ENCODE peak calls at places on chromosomes 5 and 9, in ten cellular contexts. One of them, this sample, is unnamed.

GRCh38 chr5:42636425-42636824 is 120.2 kb upstream of the CCDC152 start:
- DNase-seq in mucosa of gallbladder: no peak
- DNase-seq in GM12878: no peak
- DNase-seq in lung: no peak
- DNase-seq in GM12865: no peak
- DNase-seq in colonic mucosa: no peak
- DNase-seq in left colon: no peak
- DNase-seq in T-helper 2 cell: no peak
- DNase-seq in activated T-cell treated with anti-CD3 and anti-CD28 coated beads, Interleukin-2, amount 50 U/mL, for 24 hours: no peak
- DNase-seq in NCI-H1105: no peak
- DNase-seq in this sample: no peak

GRCh38 chr5:129972774-129973173 is 68.5 kb downstream of the CHSY3 start:
- DNase-seq in colonic mucosa: no peak
- DNase-seq in GM12878: no peak
- DNase-seq in lung: no peak
- DNase-seq in T-helper 2 cell: no peak
- DNase-seq in NCI-H1105: no peak
- DNase-seq in GM12865: no peak
- DNase-seq in activated T-cell treated with anti-CD3 and anti-CD28 coated beads, Interleukin-2, amount 50 U/mL, for 24 hours: no peak
- DNase-seq in mucosa of gallbladder: no peak
- DNase-seq in left colon: no peak
- DNase-seq in this sample: no peak

GRCh38 chr9:122394265-122395242 is 23.7 kb downstream of the PTGS1 start:
- DNase-seq in activated T-cell treated with anti-CD3 and anti-CD28 coated beads, Interleukin-2, amount 50 U/mL, for 24 hours: no peak
- DNase-seq in GM12865: no peak
- DNase-seq in colonic mucosa: peak; percentile 44
- DNase-seq in left colon: no peak
- DNase-seq in mucosa of gallbladder: peak; percentile 45
- DNase-seq in NCI-H1105: no peak
- DNase-seq in T-helper 2 cell: no peak
- DNase-seq in GM12878: no peak
- DNase-seq in lung: peak; percentile 4
- DNase-seq in this sample: peak; percentile 26

GRCh38 chr9:93996863-93997262 is 41.7 kb upstream of the BARX1 start:
- DNase-seq in lung: no peak
- DNase-seq in activated T-cell treated with anti-CD3 and anti-CD28 coated beads, Interleukin-2, amount 50 U/mL, for 24 hours: no peak
- DNase-seq in GM12878: no peak
- DNase-seq in T-helper 2 cell: no peak
- DNase-seq in colonic mucosa: no peak
- DNase-seq in left colon: no peak
- DNase-seq in mucosa of gallbladder: no peak
- DNase-seq in NCI-H1105: no peak
- DNase-seq in GM12865: no peak
- DNase-seq in this sample: no peak

GRCh38 chr5:173712609-173713176 is 96.2 kb upstream of the BOD1 start:
- DNase-seq in lung: no peak
- DNase-seq in NCI-H1105: no peak
- DNase-seq in T-helper 2 cell: no peak
- DNase-seq in left colon: no peak
- DNase-seq in mucosa of gallbladder: no peak
- DNase-seq in GM12878: no peak
- DNase-seq in activated T-cell treated with anti-CD3 and anti-CD28 coated beads, Interleukin-2, amount 50 U/mL, for 24 hours: no peak
- DNase-seq in colonic mucosa: no peak
- DNase-seq in GM12865: peak; percentile 38
- DNase-seq in this sample: no peak

GRCh38 chr9:76153902-76154629 is 240.2 kb downstream of the RFK start:
- DNase-seq in mucosa of gallbladder: no peak
- DNase-seq in GM12878: no peak
- DNase-seq in GM12865: no peak
- DNase-seq in lung: no peak
- DNase-seq in NCI-H1105: no peak
- DNase-seq in left colon: no peak
- DNase-seq in activated T-cell treated with anti-CD3 and anti-CD28 coated beads, Interleukin-2, amount 50 U/mL, for 24 hours: no peak
- DNase-seq in T-helper 2 cell: no peak
- DNase-seq in colonic mucosa: no peak
- DNase-seq in this sample: no peak

GRCh38 chr9:89891221-89892052 is 286.6 kb downstream of the GADD45G start:
- DNase-seq in left colon: peak; percentile 73
- DNase-seq in activated T-cell treated with anti-CD3 and anti-CD28 coated beads, Interleukin-2, amount 50 U/mL, for 24 hours: no peak
- DNase-seq in mucosa of gallbladder: peak; percentile 84
- DNase-seq in T-helper 2 cell: no peak
- DNase-seq in GM12878: no peak
- DNase-seq in lung: no peak
- DNase-seq in colonic mucosa: no peak
- DNase-seq in GM12865: no peak
- DNase-seq in NCI-H1105: no peak
- DNase-seq in this sample: peak; percentile 38

GRCh38 chr5:21071986-21072385 is 1084.0 kb upstream of the CDH18 start:
- DNase-seq in T-helper 2 cell: no peak
- DNase-seq in GM12865: no peak
- DNase-seq in GM12878: no peak
- DNase-seq in colonic mucosa: no peak
- DNase-seq in mucosa of gallbladder: no peak
- DNase-seq in NCI-H1105: no peak
- DNase-seq in left colon: no peak
- DNase-seq in lung: no peak
- DNase-seq in activated T-cell treated with anti-CD3 and anti-CD28 coated beads, Interleukin-2, amount 50 U/mL, for 24 hours: no peak
- DNase-seq in this sample: no peak

GRCh38 chr9:2055203-2055658 is 40.1 kb downstream of the SMARCA2 start:
- DNase-seq in left colon: no peak
- DNase-seq in activated T-cell treated with anti-CD3 and anti-CD28 coated beads, Interleukin-2, amount 50 U/mL, for 24 hours: no peak
- DNase-seq in GM12865: peak; percentile 83
- DNase-seq in NCI-H1105: no peak
- DNase-seq in colonic mucosa: no peak
- DNase-seq in GM12878: peak; percentile 77
- DNase-seq in mucosa of gallbladder: no peak
- DNase-seq in T-helper 2 cell: no peak
- DNase-seq in lung: no peak
- DNase-seq in this sample: peak; percentile 55

GRCh38 chr5:96094904-96095303 is 133.3 kb upstream of the ELL2 start:
- DNase-seq in left colon: no peak
- DNase-seq in lung: peak; percentile 39
- DNase-seq in GM12865: no peak
- DNase-seq in colonic mucosa: peak; percentile 30
- DNase-seq in GM12878: no peak
- DNase-seq in T-helper 2 cell: no peak
- DNase-seq in mucosa of gallbladder: no peak
- DNase-seq in NCI-H1105: no peak
- DNase-seq in activated T-cell treated with anti-CD3 and anti-CD28 coated beads, Interleukin-2, amount 50 U/mL, for 24 hours: no peak
- DNase-seq in this sample: no peak

GRCh38 chr5:159610966-159611579 is 280.8 kb upstream of the IL12B start:
- DNase-seq in colonic mucosa: no peak
- DNase-seq in T-helper 2 cell: no peak
- DNase-seq in NCI-H1105: no peak
- DNase-seq in lung: no peak
- DNase-seq in activated T-cell treated with anti-CD3 and anti-CD28 coated beads, Interleukin-2, amount 50 U/mL, for 24 hours: no peak
- DNase-seq in GM12865: no peak
- DNase-seq in mucosa of gallbladder: no peak
- DNase-seq in left colon: no peak
- DNase-seq in GM12878: no peak
- DNase-seq in this sample: no peak

GRCh38 chr5:60960591-60960990 is 15.6 kb downstream of the NDUFAF2 start:
- DNase-seq in lung: no peak
- DNase-seq in colonic mucosa: no peak
- DNase-seq in mucosa of gallbladder: no peak
- DNase-seq in GM12878: no peak
- DNase-seq in T-helper 2 cell: no peak
- DNase-seq in NCI-H1105: no peak
- DNase-seq in GM12865: peak; percentile 31
- DNase-seq in left colon: no peak
- DNase-seq in activated T-cell treated with anti-CD3 and anti-CD28 coated beads, Interleukin-2, amount 50 U/mL, for 24 hours: no peak
- DNase-seq in this sample: no peak

GRCh38 chr9:136277746-136278145 is 26.1 kb downstream of the CCDC187 start:
- DNase-seq in GM12878: no peak
- DNase-seq in T-helper 2 cell: no peak
- DNase-seq in lung: no peak
- DNase-seq in left colon: no peak
- DNase-seq in colonic mucosa: no peak
- DNase-seq in mucosa of gallbladder: no peak
- DNase-seq in GM12865: no peak
- DNase-seq in NCI-H1105: no peak
- DNase-seq in activated T-cell treated with anti-CD3 and anti-CD28 coated beads, Interleukin-2, amount 50 U/mL, for 24 hours: no peak
- DNase-seq in this sample: no peak

GRCh38 chr9:13139641-13140171 is 139.8 kb downstream of the MPDZ start:
- DNase-seq in mucosa of gallbladder: no peak
- DNase-seq in GM12865: no peak
- DNase-seq in NCI-H1105: no peak
- DNase-seq in colonic mucosa: no peak
- DNase-seq in left colon: no peak
- DNase-seq in T-helper 2 cell: no peak
- DNase-seq in GM12878: no peak
- DNase-seq in activated T-cell treated with anti-CD3 and anti-CD28 coated beads, Interleukin-2, amount 50 U/mL, for 24 hours: no peak
- DNase-seq in lung: no peak
- DNase-seq in this sample: no peak

GRCh38 chr9:93501406-93501805 is 48.0 kb upstream of the FAM120AOS start:
- DNase-seq in mucosa of gallbladder: no peak
- DNase-seq in colonic mucosa: no peak
- DNase-seq in GM12865: no peak
- DNase-seq in T-helper 2 cell: no peak
- DNase-seq in activated T-cell treated with anti-CD3 and anti-CD28 coated beads, Interleukin-2, amount 50 U/mL, for 24 hours: no peak
- DNase-seq in GM12878: no peak
- DNase-seq in left colon: no peak
- DNase-seq in lung: no peak
- DNase-seq in NCI-H1105: no peak
- DNase-seq in this sample: no peak

GRCh38 chr5:179840766-179841165 is 17.9 kb downstream of the MRNIP start:
- DNase-seq in GM12878: no peak
- DNase-seq in mucosa of gallbladder: no peak
- DNase-seq in left colon: no peak
- DNase-seq in activated T-cell treated with anti-CD3 and anti-CD28 coated beads, Interleukin-2, amount 50 U/mL, for 24 hours: no peak
- DNase-seq in GM12865: no peak
- DNase-seq in lung: no peak
- DNase-seq in colonic mucosa: no peak
- DNase-seq in T-helper 2 cell: no peak
- DNase-seq in NCI-H1105: no peak
- DNase-seq in this sample: no peak

GRCh38 chr9:79940919-79941318 is 369.2 kb downstream of the TLE4 start:
- DNase-seq in colonic mucosa: no peak
- DNase-seq in NCI-H1105: no peak
- DNase-seq in GM12878: no peak
- DNase-seq in lung: no peak
- DNase-seq in mucosa of gallbladder: no peak
- DNase-seq in T-helper 2 cell: no peak
- DNase-seq in GM12865: no peak
- DNase-seq in activated T-cell treated with anti-CD3 and anti-CD28 coated beads, Interleukin-2, amount 50 U/mL, for 24 hours: no peak
- DNase-seq in left colon: no peak
- DNase-seq in this sample: no peak

GRCh38 chr5:50666261-50667078 is at the start of gene PARP8:
- DNase-seq in NCI-H1105: no peak
- DNase-seq in T-helper 2 cell: peak; percentile 33
- DNase-seq in GM12878: no peak
- DNase-seq in GM12865: peak; percentile 66
- DNase-seq in lung: peak; percentile 49
- DNase-seq in mucosa of gallbladder: peak; percentile 56
- DNase-seq in colonic mucosa: peak; percentile 63
- DNase-seq in left colon: peak; percentile 44
- DNase-seq in activated T-cell treated with anti-CD3 and anti-CD28 coated beads, Interleukin-2, amount 50 U/mL, for 24 hours: peak; percentile 76
- DNase-seq in this sample: peak; percentile 44

GRCh38 chr5:158758666-158759065 is 341.1 kb downstream of the EBF1 start:
- DNase-seq in GM12878: no peak
- DNase-seq in lung: no peak
- DNase-seq in NCI-H1105: no peak
- DNase-seq in mucosa of gallbladder: no peak
- DNase-seq in colonic mucosa: no peak
- DNase-seq in GM12865: no peak
- DNase-seq in left colon: no peak
- DNase-seq in activated T-cell treated with anti-CD3 and anti-CD28 coated beads, Interleukin-2, amount 50 U/mL, for 24 hours: no peak
- DNase-seq in T-helper 2 cell: no peak
- DNase-seq in this sample: no peak

GRCh38 chr9:97845130-97845529 is 7.9 kb upstream of the FOXE1 start:
- DNase-seq in GM12865: no peak
- DNase-seq in GM12878: no peak
- DNase-seq in mucosa of gallbladder: no peak
- DNase-seq in NCI-H1105: no peak
- DNase-seq in T-helper 2 cell: no peak
- DNase-seq in colonic mucosa: no peak
- DNase-seq in left colon: no peak
- DNase-seq in lung: no peak
- DNase-seq in activated T-cell treated with anti-CD3 and anti-CD28 coated beads, Interleukin-2, amount 50 U/mL, for 24 hours: no peak
- DNase-seq in this sample: no peak

GRCh38 chr5:4053111-4053510 is 457.5 kb downstream of the IRX1 start:
- DNase-seq in GM12865: no peak
- DNase-seq in NCI-H1105: no peak
- DNase-seq in activated T-cell treated with anti-CD3 and anti-CD28 coated beads, Interleukin-2, amount 50 U/mL, for 24 hours: no peak
- DNase-seq in left colon: no peak
- DNase-seq in GM12878: no peak
- DNase-seq in mucosa of gallbladder: no peak
- DNase-seq in colonic mucosa: no peak
- DNase-seq in T-helper 2 cell: no peak
- DNase-seq in lung: no peak
- DNase-seq in this sample: no peak

GRCh38 chr9:26172301-26172700 is 494.1 kb upstream of the TUSC1 start:
- DNase-seq in lung: no peak
- DNase-seq in colonic mucosa: no peak
- DNase-seq in NCI-H1105: no peak
- DNase-seq in T-helper 2 cell: no peak
- DNase-seq in mucosa of gallbladder: no peak
- DNase-seq in left colon: no peak
- DNase-seq in GM12865: no peak
- DNase-seq in GM12878: no peak
- DNase-seq in activated T-cell treated with anti-CD3 and anti-CD28 coated beads, Interleukin-2, amount 50 U/mL, for 24 hours: no peak
- DNase-seq in this sample: no peak

GRCh38 chr9:16213781-16214515 is 656.5 kb downstream of the BNC2 start:
- DNase-seq in NCI-H1105: no peak
- DNase-seq in GM12865: no peak
- DNase-seq in mucosa of gallbladder: peak; percentile 86
- DNase-seq in lung: peak; percentile 67
- DNase-seq in T-helper 2 cell: no peak
- DNase-seq in colonic mucosa: peak; percentile 44
- DNase-seq in GM12878: no peak
- DNase-seq in activated T-cell treated with anti-CD3 and anti-CD28 coated beads, Interleukin-2, amount 50 U/mL, for 24 hours: no peak
- DNase-seq in left colon: peak; percentile 51
- DNase-seq in this sample: no peak

GRCh38 chr5:72138943-72139467 is 31.7 kb downstream of the MAP1B start:
- DNase-seq in T-helper 2 cell: no peak
- DNase-seq in left colon: no peak
- DNase-seq in NCI-H1105: no peak
- DNase-seq in colonic mucosa: no peak
- DNase-seq in activated T-cell treated with anti-CD3 and anti-CD28 coated beads, Interleukin-2, amount 50 U/mL, for 24 hours: peak; percentile 36
- DNase-seq in lung: no peak
- DNase-seq in GM12865: peak; percentile 32
- DNase-seq in GM12878: peak; percentile 15
- DNase-seq in mucosa of gallbladder: no peak
- DNase-seq in this sample: no peak

GRCh38 chr9:19174127-19174921 is 47.0 kb upstream of the PLIN2 start:
- DNase-seq in lung: peak; percentile 47
- DNase-seq in activated T-cell treated with anti-CD3 and anti-CD28 coated beads, Interleukin-2, amount 50 U/mL, for 24 hours: peak; percentile 51
- DNase-seq in colonic mucosa: peak; percentile 41
- DNase-seq in GM12865: peak; percentile 91
- DNase-seq in T-helper 2 cell: no peak
- DNase-seq in left colon: peak; percentile 60
- DNase-seq in NCI-H1105: peak; percentile 4
- DNase-seq in mucosa of gallbladder: no peak
- DNase-seq in GM12878: peak; percentile 64
- DNase-seq in this sample: no peak

GRCh38 chr9:70466976-70467551 is 52.6 kb upstream of the KLF9 start:
- DNase-seq in NCI-H1105: no peak
- DNase-seq in activated T-cell treated with anti-CD3 and anti-CD28 coated beads, Interleukin-2, amount 50 U/mL, for 24 hours: peak; percentile 61
- DNase-seq in colonic mucosa: no peak
- DNase-seq in lung: no peak
- DNase-seq in left colon: no peak
- DNase-seq in mucosa of gallbladder: no peak
- DNase-seq in T-helper 2 cell: no peak
- DNase-seq in GM12878: no peak
- DNase-seq in GM12865: no peak
- DNase-seq in this sample: no peak

GRCh38 chr9:34628656-34629491 is at the start of gene ARID3C:
- DNase-seq in activated T-cell treated with anti-CD3 and anti-CD28 coated beads, Interleukin-2, amount 50 U/mL, for 24 hours: peak; percentile 68
- DNase-seq in T-helper 2 cell: peak; percentile 33
- DNase-seq in colonic mucosa: no peak
- DNase-seq in mucosa of gallbladder: no peak
- DNase-seq in left colon: no peak
- DNase-seq in GM12878: no peak
- DNase-seq in NCI-H1105: peak; percentile 42
- DNase-seq in lung: no peak
- DNase-seq in GM12865: no peak
- DNase-seq in this sample: no peak

GRCh38 chr9:68500457-68501158 is 40.1 kb downstream of the TMEM252 start:
- DNase-seq in activated T-cell treated with anti-CD3 and anti-CD28 coated beads, Interleukin-2, amount 50 U/mL, for 24 hours: no peak
- DNase-seq in left colon: no peak
- DNase-seq in NCI-H1105: no peak
- DNase-seq in colonic mucosa: no peak
- DNase-seq in GM12878: no peak
- DNase-seq in lung: no peak
- DNase-seq in mucosa of gallbladder: no peak
- DNase-seq in GM12865: no peak
- DNase-seq in T-helper 2 cell: no peak
- DNase-seq in this sample: no peak

This sample was measured in stimulated activated effector memory CD8-positive, alpha-beta T cell treated with anti-CD3 and anti-CD28 coated beads, Interleukin-12 subunit alpha, Interleukin-12 subunit beta, amount 100 ng/mL, for 72 hours.